ENCODE peak calls at places on chromosomes 3 and 15, in seven cellular contexts. L is progenitor cell of endocrine pancreas; U is body of pancreas; V is activated CD4-positive, alpha-beta T cell treated with anti-CD3 and anti-CD28 coated beads, Interleukin-2, amount 50 U/mL, for 24 hours; Q is stimulated activated naive CD8-positive, alpha-beta T cell treated with anti-CD3 and anti-CD28 coated beads, Interleukin-15, amount 100 ng/mL, for 72 hours; D is stimulated activated CD8-positive, alpha-beta memory T cell treated with anti-CD3 and anti-CD28 coated beads, Interleukin-15, amount 100 ng/mL, for 24 hours; H is colonic mucosa. S is an unnamed sample.

GRCh38 chr3:57544181-57545125 is at the start of gene DNAH12:
- DNase-seq in U (peak; percentile 86), V (no peak), H (peak; percentile 55), L (peak; percentile 78), Q (no peak), D (no peak), S (no peak)

GRCh38 chr15:25705430-25706115 is 157.6 kb downstream of the ATP10A start:
- DNase-seq in L (no peak), D (no peak), V (no peak), H (no peak), U (no peak), Q (no peak), S (no peak)

GRCh38 chr3:161322781-161323568 is 48.3 kb downstream of the SPTSSB start:
- DNase-seq in Q (no peak), U (no peak), D (no peak), L (no peak), H (no peak), V (no peak), S (no peak)

GRCh38 chr15:93835378-93835777 is 396.0 kb upstream of the MCTP2 start:
- DNase-seq in H (no peak), D (no peak), U (no peak), L (no peak), Q (no peak), V (no peak), S (no peak)

GRCh38 chr15:43974852-43975251 is 148.1 kb downstream of the WDR76 start:
- DNase-seq in Q (no peak), H (no peak), U (peak; percentile 9), D (no peak), V (no peak), L (no peak), S (no peak)

GRCh38 chr3:188574885-188575284 is 420.9 kb downstream of the LPP start:
- DNase-seq in D (no peak), V (no peak), H (no peak), U (no peak), L (no peak), Q (no peak), S (no peak)

GRCh38 chr3:71708478-71709098 is 16.6 kb downstream of the EIF4E3 start:
- DNase-seq in D (no peak), L (no peak), U (peak; percentile 88), H (no peak), V (no peak), Q (no peak), S (no peak)

GRCh38 chr3:183584246-183584913 is 28.9 kb upstream of the KLHL6 start:
- DNase-seq in L (no peak), Q (no peak), V (no peak), D (no peak), H (peak; percentile 40), U (peak; percentile 43), S (no peak)

GRCh38 chr15:29698030-29698701 is 124.1 kb downstream of the TJP1 start:
- DNase-seq in V (no peak), L (no peak), H (no peak), D (no peak), U (no peak), Q (no peak), S (no peak)

GRCh38 chr15:59491062-59491461 is 53.1 kb downstream of the FAM81A start:
- DNase-seq in V (no peak), D (no peak), L (no peak), H (no peak), Q (no peak), U (no peak), S (no peak)

GRCh38 chr3:78908236-78908635 is 859.6 kb downstream of the ROBO1 start:
- DNase-seq in D (no peak), H (no peak), L (no peak), Q (no peak), U (no peak), V (no peak), S (peak; percentile 17)

GRCh38 chr3:14057701-14058100 is 67.0 kb downstream of the CHCHD4 start:
- DNase-seq in Q (no peak), V (no peak), U (no peak), H (peak; percentile 26), D (no peak), L (no peak), S (no peak)

GRCh38 chr15:57599299-57599810 is 7.7 kb downstream of the MYZAP start:
- DNase-seq in U (no peak), H (no peak), L (no peak), V (no peak), D (no peak), Q (no peak), S (no peak)

GRCh38 chr15:59632714-59633113 is 21.1 kb downstream of the GCNT3 start:
- DNase-seq in D (no peak), H (no peak), Q (no peak), U (no peak), L (no peak), V (no peak), S (peak; percentile 27)

GRCh38 chr15:26651909-26652308 is 121.0 kb downstream of the GABRB3 start:
- DNase-seq in U (no peak), V (no peak), H (no peak), L (no peak), D (no peak), Q (no peak), S (no peak)

GRCh38 chr3:171056528-171056927 is 30.0 kb upstream of the SLC2A2 start:
- DNase-seq in Q (no peak), U (no peak), L (no peak), V (no peak), D (no peak), H (no peak), S (peak; percentile 36)

S was measured in NCI-H226.